ENCODE peak calls at places on chromosomes 16 and 17, in six cellular contexts. T, J, S, M, Q and X are unnamed samples.

GRCh38 chr17:16980813-16981731 is 9.2 kb upstream of the TNFRSF13B start:
- DNase-seq in T (peak), J (no peak), S (no peak), M (no peak), Q (peak), X (no peak)

GRCh38 chr16:23524001-23524400 is 13.7 kb upstream of the GGA2 start:
- DNase-seq in T (no peak), J (no peak), S (no peak), M (no peak), Q (no peak), X (no peak)

GRCh38 chr17:29162909-29163341 is 17.3 kb downstream of the MYO18A start:
- DNase-seq in T (no peak), J (peak), S (no peak), M (no peak), Q (no peak), X (no peak)

GRCh38 chr16:89918453-89919347 is at the start of gene MC1R:
- DNase-seq in T (peak), J (peak), S (peak), M (peak), Q (peak), X (peak)

GRCh38 chr16:60073376-60073775 is 1339.3 kb upstream of the GOT2 start:
- DNase-seq in T (no peak), J (no peak), S (no peak), M (no peak), Q (no peak), X (no peak)

GRCh38 chr17:79850571-79851460 is 11.6 kb upstream of the CBX4 start:
- DNase-seq in T (no peak), J (peak), S (no peak), M (peak), Q (no peak), X (no peak)

GRCh38 chr16:52227851-52228250 is 319.1 kb downstream of the TOX3 start:
- DNase-seq in T (no peak), J (no peak), S (no peak), M (no peak), Q (no peak), X (no peak)

GRCh38 chr16:72173997-72174396 is 2.0 kb upstream of the PMFBP1 start:
- DNase-seq in T (no peak), J (no peak), S (no peak), M (no peak), Q (no peak), X (no peak)

GRCh38 chr16:52095466-52095865 is 451.5 kb downstream of the TOX3 start:
- DNase-seq in T (no peak), J (no peak), S (no peak), M (no peak), Q (no peak), X (no peak)

GRCh38 chr17:49638818-49639217 is 39.1 kb downstream of the SPOP start:
- DNase-seq in T (no peak), J (no peak), S (no peak), M (no peak), Q (no peak), X (no peak)

GRCh38 chr16:27803775-27804549 is 254.0 kb downstream of the KATNIP start:
- DNase-seq in T (no peak), J (no peak), S (peak), M (no peak), Q (no peak), X (no peak)

GRCh38 chr17:72651988-72652387 is 440.5 kb downstream of the SLC39A11 start:
- DNase-seq in T (no peak), J (no peak), S (no peak), M (no peak), Q (no peak), X (no peak)

GRCh38 chr17:65774787-65775186 is 213.3 kb upstream of the AXIN2 start:
- DNase-seq in T (no peak), J (no peak), S (peak), M (no peak), Q (no peak), X (no peak)

GRCh38 chr17:30920282-30920681 is 1.5 kb upstream of the ADAP2 start:
- DNase-seq in T (no peak), J (no peak), S (peak), M (no peak), Q (no peak), X (no peak)

GRCh38 chr17:65660947-65661346 is 99.5 kb upstream of the AXIN2 start:
- DNase-seq in T (no peak), J (peak), S (no peak), M (no peak), Q (no peak), X (peak)

GRCh38 chr16:88963583-88963982 is 13.4 kb downstream of the CBFA2T3 start:
- DNase-seq in T (no peak), J (no peak), S (no peak), M (no peak), Q (no peak), X (no peak)

GRCh38 chr16:69890891-69891282 is 60.2 kb upstream of the CLEC18A start:
- DNase-seq in T (no peak), J (no peak), S (peak), M (no peak), Q (no peak), X (no peak)

GRCh38 chr17:41176744-41177387 is 1.2 kb downstream of the KRTAP4-2 start:
- DNase-seq in T (no peak), J (no peak), S (no peak), M (no peak), Q (peak), X (no peak)

GRCh38 chr17:77488531-77489238 is 347.9 kb downstream of the SEC14L1 start:
- DNase-seq in T (no peak), J (no peak), S (no peak), M (no peak), Q (no peak), X (no peak)

GRCh38 chr17:31688704-31689103 is 170.3 kb downstream of the COPRS start:
- DNase-seq in T (no peak), J (no peak), S (no peak), M (no peak), Q (no peak), X (no peak)

GRCh38 chr17:50280068-50280467 is 5.8 kb downstream of the TMEM92 start:
- DNase-seq in T (no peak), J (no peak), S (peak), M (no peak), Q (no peak), X (peak)

GRCh38 chr17:31585280-31585630 is 193.8 kb downstream of the RAB11FIP4 start:
- DNase-seq in T (no peak), J (no peak), S (no peak), M (no peak), Q (no peak), X (no peak)

GRCh38 chr17:29595107-29595942 is 2.4 kb downstream of the ANKRD13B start:
- DNase-seq in T (no peak), J (no peak), S (no peak), M (no peak), Q (no peak), X (no peak)

GRCh38 chr17:35808962-35809854 is at the start of gene TAF15:
- DNase-seq in T (peak), J (peak), S (peak), M (peak), Q (peak), X (peak)

GRCh38 chr17:30344283-30345088 is 10.6 kb upstream of the TMIGD1 start:
- DNase-seq in T (no peak), J (peak), S (no peak), M (no peak), Q (no peak), X (no peak)

GRCh38 chr17:31722251-31723056 is 136.6 kb downstream of the COPRS start:
- DNase-seq in T (peak), J (no peak), S (no peak), M (no peak), Q (no peak), X (no peak)

GRCh38 chr17:67262420-67262819 is 17.4 kb upstream of the HELZ start:
- DNase-seq in T (no peak), J (no peak), S (no peak), M (no peak), Q (no peak), X (no peak)

GRCh38 chr16:61544165-61544564 is 492.1 kb downstream of the CDH8 start:
- DNase-seq in T (no peak), J (no peak), S (peak), M (no peak), Q (no peak), X (no peak)

GRCh38 chr16:79593074-79593531 is 7.4 kb downstream of the MAF start:
- DNase-seq in T (no peak), J (no peak), S (no peak), M (no peak), Q (no peak), X (no peak)

GRCh38 chr17:47801906-47802305 is 19.7 kb downstream of the OSBPL7 start:
- DNase-seq in T (no peak), J (no peak), S (no peak), M (no peak), Q (no peak), X (no peak)

GRCh38 chr16:70433456-70434103 is 5.3 kb downstream of the ST3GAL2 start:
- DNase-seq in T (no peak), J (peak), S (no peak), M (no peak), Q (no peak), X (peak)

GRCh38 chr16:85448557-85449194 is 164.4 kb upstream of the GSE1 start:
- DNase-seq in T (no peak), J (no peak), S (no peak), M (no peak), Q (peak), X (no peak)

GRCh38 chr17:8124350-8125195 is 667 bp upstream of the HES7 start:
- DNase-seq in T (peak), J (peak), S (no peak), M (no peak), Q (peak), X (peak)

GRCh38 chr17:10226930-10227695 is 28.7 kb upstream of the GAS7 start:
- DNase-seq in T (peak), J (peak), S (peak), M (peak), Q (peak), X (peak)

GRCh38 chr16:80997139-80997798 is 9.4 kb downstream of the CMC2 start:
- DNase-seq in T (no peak), J (peak), S (no peak), M (no peak), Q (no peak), X (peak)

GRCh38 chr16:17283022-17283421 is 187.7 kb downstream of the XYLT1 start:
- DNase-seq in T (no peak), J (no peak), S (no peak), M (no peak), Q (no peak), X (no peak)

GRCh38 chr16:66081967-66082366 is 284.5 kb upstream of the CDH5 start:
- DNase-seq in T (no peak), J (peak), S (peak), M (peak), Q (no peak), X (no peak)

GRCh38 chr16:27844826-27845225 is 218.7 kb downstream of the GSG1L start:
- DNase-seq in T (no peak), J (no peak), S (no peak), M (no peak), Q (no peak), X (no peak)

GRCh38 chr16:56349086-56349415 is 76.3 kb downstream of the AMFR start:
- DNase-seq in T (no peak), J (no peak), S (no peak), M (no peak), Q (no peak), X (no peak)
- TF ChIP-seq CTCF in T (peak), J (no peak), S (no peak), M (peak), Q (no peak), X (no peak)

GRCh38 chr16:31475949-31476304 is 4.0 kb downstream of the TGFB1I1 start:
- DNase-seq in T (peak), J (peak), S (peak), M (no peak), Q (no peak), X (no peak)
- TF ChIP-seq EZH2 in T (peak), J (no peak), S (no peak), M (no peak), Q (no peak), X (no peak)

GRCh38 chr16:68448360-68448970 is at the start of gene SMPD3:
- DNase-seq in T (peak), J (peak), S (peak), M (peak), Q (peak), X (peak)

GRCh38 chr16:68445458-68445857 is 2.9 kb downstream of the SMPD3 start:
- DNase-seq in T (peak), J (peak), S (peak), M (peak), Q (peak), X (peak)

GRCh38 chr16:68447721-68448359 is 468 bp downstream of the SMPD3 start:
- DNase-seq in T (no peak), J (no peak), S (no peak), M (no peak), Q (no peak), X (no peak)

GRCh38 chr16:68446941-68447675 is 1.2 kb downstream of the SMPD3 start:
- DNase-seq in T (peak), J (no peak), S (peak), M (no peak), Q (no peak), X (no peak)

GRCh38 chr16:68444058-68444657 is 4.2 kb downstream of the SMPD3 start:
- DNase-seq in T (peak), J (peak), S (peak), M (no peak), Q (no peak), X (peak)
- TF ChIP-seq CTCF in T (no peak), J (no peak), S (no peak), M (no peak), Q (no peak), X (no peak)

GRCh38 chr16:55437627-55438026 is 41.4 kb upstream of the MMP2 start:
- DNase-seq in T (no peak), J (no peak), S (no peak), M (no peak), Q (no peak), X (no peak)

GRCh38 chr16:55434000-55434399 is 45.0 kb upstream of the MMP2 start:
- DNase-seq in T (no peak), J (no peak), S (no peak), M (no peak), Q (no peak), X (no peak)

GRCh38 chr16:55435387-55435786 is 43.6 kb upstream of the MMP2 start:
- DNase-seq in T (no peak), J (peak), S (no peak), M (no peak), Q (no peak), X (no peak)

GRCh38 chr16:55439101-55439690 is 39.8 kb upstream of the MMP2 start:
- DNase-seq in T (no peak), J (no peak), S (no peak), M (no peak), Q (no peak), X (no peak)

GRCh38 chr16:55436587-55436986 is 42.4 kb upstream of the MMP2 start:
- DNase-seq in T (no peak), J (no peak), S (no peak), M (no peak), Q (no peak), X (no peak)
- TF ChIP-seq EZH2 in T (no peak), J (no peak), S (no peak), M (no peak), Q (no peak), X (no peak)

GRCh38 chr17:21548236-21548635 is 144.1 kb upstream of the KCNJ18 start:
- DNase-seq in T (no peak), J (no peak), S (no peak), M (no peak), Q (no peak), X (no peak)

GRCh38 chr17:21549107-21549687 is 143.1 kb upstream of the KCNJ18 start:
- DNase-seq in T (no peak), J (no peak), S (no peak), M (no peak), Q (no peak), X (no peak)

DNA sequence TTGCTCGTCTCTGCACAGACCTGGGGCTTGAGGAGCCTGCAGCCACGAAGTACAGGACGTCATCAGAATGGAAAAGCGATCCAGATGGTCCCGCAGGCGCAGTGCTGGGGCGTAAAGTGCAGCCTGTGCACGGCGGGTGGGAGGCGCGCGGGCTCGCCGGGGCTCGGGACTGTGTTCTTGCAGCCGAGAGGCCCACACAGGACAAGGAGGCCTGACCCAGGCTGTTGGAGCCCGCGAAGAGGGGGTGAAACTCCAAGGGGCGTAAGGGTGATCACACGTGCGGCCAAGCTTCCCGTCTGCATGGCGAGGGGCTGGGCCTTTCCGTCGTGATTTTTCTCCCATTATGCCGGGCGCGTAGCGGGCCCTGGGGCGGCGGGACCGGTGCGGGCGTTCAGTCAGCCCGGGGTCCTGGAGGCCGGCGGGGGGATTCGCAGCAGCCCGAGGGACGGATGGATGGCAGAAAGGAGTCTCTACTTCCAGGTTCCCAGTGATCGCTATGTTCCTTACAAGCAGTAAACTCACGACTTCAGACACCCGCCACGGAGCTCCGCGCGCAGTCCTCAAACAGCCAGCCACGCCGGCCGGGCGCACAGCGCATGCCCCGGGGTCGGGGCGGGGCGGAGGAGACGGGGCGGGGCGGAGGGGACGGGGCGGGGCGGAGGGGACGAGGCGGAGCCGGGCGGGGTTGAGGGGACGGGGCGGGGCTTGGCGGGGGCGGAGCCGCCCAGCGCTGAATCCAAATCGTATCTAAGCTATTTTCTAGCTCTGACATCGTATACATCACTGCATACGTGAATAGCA is 141.0 kb upstream of the KCNJ18 start:
- DNase-seq in T (peak), J (peak), S (peak), M (peak), Q (peak), X (peak)
- TF ChIP-seq CTCF in T (no peak), J (no peak), S (no peak), M (no peak), Q (no peak), X (no peak)

GRCh38 chr17:83081561-83082201 is 2.3 kb downstream of the METRNL start:
- DNase-seq in T (no peak), J (no peak), S (no peak), M (no peak), Q (no peak), X (no peak)
- TF ChIP-seq EZH2 in T (peak), J (no peak), S (no peak), M (no peak), Q (no peak), X (no peak)